ENCODE peak calls at places on chromosome 17, in ten cellular contexts. One of them, this sample, is unnamed.

GRCh38 chr17:385195-385835 is 32.7 kb upstream of the RPH3AL start:
- DNase-seq in heart left ventricle: peak
- DNase-seq in PC-9: peak
- DNase-seq in dorsolateral prefrontal cortex: no peak
- DNase-seq in ovary: peak
- DNase-seq in A673: peak
- DNase-seq in PC-3: peak
- DNase-seq in heart right ventricle: peak
- DNase-seq in cardiac muscle cell: peak
- DNase-seq in tibial nerve: peak
- DNase-seq in this sample: peak

GRCh38 chr17:7491583-7491982 is 7.4 kb downstream of the POLR2A start:
- DNase-seq in PC-3: no peak
- DNase-seq in A673: no peak
- DNase-seq in ovary: no peak
- DNase-seq in heart right ventricle: no peak
- DNase-seq in PC-9: no peak
- DNase-seq in heart left ventricle: no peak
- DNase-seq in cardiac muscle cell: no peak
- DNase-seq in dorsolateral prefrontal cortex: no peak
- DNase-seq in tibial nerve: no peak
- DNase-seq in this sample: no peak

GRCh38 chr17:74923538-74924249 is 379 bp upstream of the OTOP2 start:
- DNase-seq in PC-3: peak
- DNase-seq in ovary: peak
- DNase-seq in heart left ventricle: peak
- DNase-seq in tibial nerve: no peak
- DNase-seq in cardiac muscle cell: peak
- DNase-seq in dorsolateral prefrontal cortex: peak
- DNase-seq in PC-9: peak
- DNase-seq in heart right ventricle: peak
- DNase-seq in A673: peak
- DNase-seq in this sample: peak

GRCh38 chr17:39848600-39848999 is 15.5 kb downstream of the IKZF3 start:
- DNase-seq in cardiac muscle cell: no peak
- DNase-seq in PC-9: no peak
- DNase-seq in heart right ventricle: no peak
- DNase-seq in A673: no peak
- DNase-seq in heart left ventricle: no peak
- DNase-seq in tibial nerve: no peak
- DNase-seq in dorsolateral prefrontal cortex: no peak
- DNase-seq in ovary: no peak
- DNase-seq in PC-3: no peak
- DNase-seq in this sample: no peak

GRCh38 chr17:7435676-7436555 is 681 bp downstream of the TMEM102 start:
- DNase-seq in heart left ventricle: peak
- DNase-seq in PC-3: peak
- DNase-seq in A673: peak
- DNase-seq in tibial nerve: no peak
- DNase-seq in cardiac muscle cell: peak
- DNase-seq in heart right ventricle: no peak
- DNase-seq in dorsolateral prefrontal cortex: no peak
- DNase-seq in PC-9: peak
- DNase-seq in ovary: no peak
- DNase-seq in this sample: peak

GRCh38 chr17:74898376-74898946 is 5.0 kb upstream of the FADS6 start:
- DNase-seq in tibial nerve: no peak
- DNase-seq in heart left ventricle: no peak
- DNase-seq in cardiac muscle cell: no peak
- DNase-seq in PC-9: no peak
- DNase-seq in A673: no peak
- DNase-seq in dorsolateral prefrontal cortex: no peak
- DNase-seq in heart right ventricle: no peak
- DNase-seq in ovary: no peak
- DNase-seq in PC-3: no peak
- DNase-seq in this sample: no peak

GRCh38 chr17:56681561-56682266 is 88.2 kb downstream of the NOG start:
- DNase-seq in ovary: no peak
- DNase-seq in A673: no peak
- DNase-seq in tibial nerve: no peak
- DNase-seq in heart left ventricle: no peak
- DNase-seq in PC-3: peak
- DNase-seq in PC-9: peak
- DNase-seq in cardiac muscle cell: no peak
- DNase-seq in dorsolateral prefrontal cortex: no peak
- DNase-seq in heart right ventricle: no peak
- DNase-seq in this sample: peak

GRCh38 chr17:29565643-29566472 is 979 bp downstream of the ABHD15 start:
- DNase-seq in ovary: no peak
- DNase-seq in PC-9: peak
- DNase-seq in dorsolateral prefrontal cortex: peak
- DNase-seq in tibial nerve: peak
- DNase-seq in PC-3: no peak
- DNase-seq in cardiac muscle cell: peak
- DNase-seq in heart left ventricle: no peak
- DNase-seq in heart right ventricle: peak
- DNase-seq in A673: no peak
- DNase-seq in this sample: no peak

GRCh38 chr17:56978441-56979090 is 635 bp downstream of the SCPEP1 start:
- DNase-seq in tibial nerve: no peak
- DNase-seq in PC-3: peak
- DNase-seq in A673: no peak
- DNase-seq in dorsolateral prefrontal cortex: no peak
- DNase-seq in heart left ventricle: no peak
- DNase-seq in heart right ventricle: no peak
- DNase-seq in cardiac muscle cell: no peak
- DNase-seq in PC-9: no peak
- DNase-seq in ovary: no peak
- DNase-seq in this sample: no peak

GRCh38 chr17:40532520-40533253 is 31.3 kb upstream of the TNS4 start:
- DNase-seq in cardiac muscle cell: no peak
- DNase-seq in ovary: peak
- DNase-seq in tibial nerve: peak
- DNase-seq in PC-3: no peak
- DNase-seq in PC-9: no peak
- DNase-seq in heart right ventricle: no peak
- DNase-seq in dorsolateral prefrontal cortex: no peak
- DNase-seq in heart left ventricle: no peak
- DNase-seq in A673: no peak
- DNase-seq in this sample: no peak

GRCh38 chr17:82793974-82794620 is 42.2 kb downstream of the TBCD start:
- DNase-seq in dorsolateral prefrontal cortex: no peak
- DNase-seq in A673: no peak
- DNase-seq in heart right ventricle: no peak
- DNase-seq in ovary: no peak
- DNase-seq in heart left ventricle: no peak
- DNase-seq in PC-3: no peak
- DNase-seq in cardiac muscle cell: no peak
- DNase-seq in PC-9: no peak
- DNase-seq in tibial nerve: no peak
- DNase-seq in this sample: no peak

GRCh38 chr17:7893226-7893880 is 4.8 kb downstream of the CHD3 start:
- DNase-seq in A673: no peak
- DNase-seq in PC-9: no peak
- DNase-seq in cardiac muscle cell: no peak
- DNase-seq in heart right ventricle: no peak
- DNase-seq in PC-3: no peak
- DNase-seq in ovary: no peak
- DNase-seq in tibial nerve: no peak
- DNase-seq in dorsolateral prefrontal cortex: no peak
- DNase-seq in heart left ventricle: no peak
- DNase-seq in this sample: no peak

GRCh38 chr17:62705116-62705515 is 77.6 kb downstream of the MRC2 start:
- DNase-seq in dorsolateral prefrontal cortex: no peak
- DNase-seq in PC-9: no peak
- DNase-seq in tibial nerve: no peak
- DNase-seq in heart left ventricle: no peak
- DNase-seq in ovary: no peak
- DNase-seq in A673: no peak
- DNase-seq in heart right ventricle: peak
- DNase-seq in PC-3: no peak
- DNase-seq in cardiac muscle cell: peak
- DNase-seq in this sample: no peak

GRCh38 chr17:64339516-64340475 is 50.9 kb downstream of the PECAM1 start:
- DNase-seq in cardiac muscle cell: no peak
- DNase-seq in heart right ventricle: no peak
- DNase-seq in dorsolateral prefrontal cortex: no peak
- DNase-seq in ovary: no peak
- DNase-seq in A673: no peak
- DNase-seq in PC-9: no peak
- DNase-seq in PC-3: peak
- DNase-seq in heart left ventricle: peak
- DNase-seq in tibial nerve: no peak
- DNase-seq in this sample: no peak

GRCh38 chr17:34980681-34981537 is 597 bp downstream of the LIG3 start:
- DNase-seq in tibial nerve: peak
- DNase-seq in ovary: peak
- DNase-seq in PC-3: peak
- DNase-seq in PC-9: peak
- DNase-seq in heart right ventricle: peak
- DNase-seq in cardiac muscle cell: peak
- DNase-seq in A673: peak
- DNase-seq in dorsolateral prefrontal cortex: peak
- DNase-seq in heart left ventricle: peak
- DNase-seq in this sample: peak

DNA sequence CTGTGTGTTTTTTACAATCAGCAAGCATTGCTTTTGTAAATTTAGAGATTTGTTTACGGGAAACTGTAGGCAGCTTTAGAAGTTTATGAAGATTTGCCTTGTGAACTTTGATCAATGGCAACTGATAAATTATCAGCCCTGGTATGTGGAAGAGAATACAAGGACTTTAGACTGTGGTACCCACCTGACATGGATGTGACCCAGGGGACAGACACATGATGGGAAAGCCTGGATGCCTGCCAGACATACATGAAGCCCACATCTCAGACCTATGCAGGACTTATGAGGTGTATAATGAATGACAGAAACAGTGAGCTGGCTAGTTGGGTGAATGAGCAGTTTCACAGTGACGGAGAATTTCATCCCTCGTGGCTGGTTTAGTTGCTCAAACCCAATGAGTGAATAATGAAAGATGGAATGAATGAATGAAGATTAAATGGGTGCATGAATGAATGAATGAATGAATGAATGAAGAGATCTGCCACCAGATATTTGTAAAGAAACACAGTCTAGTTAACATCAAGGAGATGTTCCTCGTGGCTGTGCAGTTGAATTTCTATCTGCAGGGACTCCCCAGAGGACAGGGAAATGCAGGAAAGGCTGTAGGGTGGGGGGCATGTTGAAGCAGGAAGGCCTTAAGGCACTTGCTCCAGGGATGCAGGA is 7.6 kb downstream of the TMEM92 start:
- DNase-seq in heart right ventricle: no peak
- DNase-seq in dorsolateral prefrontal cortex: no peak
- DNase-seq in PC-3: no peak
- DNase-seq in A673: no peak
- DNase-seq in heart left ventricle: no peak
- DNase-seq in tibial nerve: no peak
- DNase-seq in cardiac muscle cell: no peak
- DNase-seq in ovary: no peak
- DNase-seq in PC-9: no peak
- DNase-seq in this sample: no peak
- TF ChIP-seq CTCF in heart right ventricle: no peak
- TF ChIP-seq CTCF in dorsolateral prefrontal cortex: no peak
- TF ChIP-seq CTCF in PC-3: no peak
- TF ChIP-seq CTCF in A673: no peak
- TF ChIP-seq CTCF in heart left ventricle: no peak
- TF ChIP-seq CTCF in tibial nerve: no peak
- TF ChIP-seq CTCF in cardiac muscle cell: no peak
- TF ChIP-seq CTCF in ovary: no peak
- TF ChIP-seq CTCF in PC-9: no peak
- TF ChIP-seq CTCF in this sample: no peak

GRCh38 chr17:79993390-79994221 is 42.1 kb downstream of the TBC1D16 start:
- DNase-seq in PC-9: peak
- DNase-seq in heart right ventricle: peak
- DNase-seq in PC-3: no peak
- DNase-seq in ovary: peak
- DNase-seq in cardiac muscle cell: peak
- DNase-seq in tibial nerve: peak
- DNase-seq in dorsolateral prefrontal cortex: no peak
- DNase-seq in heart left ventricle: peak
- DNase-seq in A673: peak
- DNase-seq in this sample: peak
- H3K27ac ChIP-seq in PC-9: peak
- H3K27ac ChIP-seq in heart right ventricle: peak
- H3K27ac ChIP-seq in PC-3: no peak
- H3K27ac ChIP-seq in ovary: peak
- H3K27ac ChIP-seq in cardiac muscle cell: peak
- H3K27ac ChIP-seq in tibial nerve: peak
- H3K27ac ChIP-seq in dorsolateral prefrontal cortex: no peak
- H3K27ac ChIP-seq in heart left ventricle: peak
- H3K27ac ChIP-seq in A673: peak
- H3K27ac ChIP-seq in this sample: peak

DNA sequence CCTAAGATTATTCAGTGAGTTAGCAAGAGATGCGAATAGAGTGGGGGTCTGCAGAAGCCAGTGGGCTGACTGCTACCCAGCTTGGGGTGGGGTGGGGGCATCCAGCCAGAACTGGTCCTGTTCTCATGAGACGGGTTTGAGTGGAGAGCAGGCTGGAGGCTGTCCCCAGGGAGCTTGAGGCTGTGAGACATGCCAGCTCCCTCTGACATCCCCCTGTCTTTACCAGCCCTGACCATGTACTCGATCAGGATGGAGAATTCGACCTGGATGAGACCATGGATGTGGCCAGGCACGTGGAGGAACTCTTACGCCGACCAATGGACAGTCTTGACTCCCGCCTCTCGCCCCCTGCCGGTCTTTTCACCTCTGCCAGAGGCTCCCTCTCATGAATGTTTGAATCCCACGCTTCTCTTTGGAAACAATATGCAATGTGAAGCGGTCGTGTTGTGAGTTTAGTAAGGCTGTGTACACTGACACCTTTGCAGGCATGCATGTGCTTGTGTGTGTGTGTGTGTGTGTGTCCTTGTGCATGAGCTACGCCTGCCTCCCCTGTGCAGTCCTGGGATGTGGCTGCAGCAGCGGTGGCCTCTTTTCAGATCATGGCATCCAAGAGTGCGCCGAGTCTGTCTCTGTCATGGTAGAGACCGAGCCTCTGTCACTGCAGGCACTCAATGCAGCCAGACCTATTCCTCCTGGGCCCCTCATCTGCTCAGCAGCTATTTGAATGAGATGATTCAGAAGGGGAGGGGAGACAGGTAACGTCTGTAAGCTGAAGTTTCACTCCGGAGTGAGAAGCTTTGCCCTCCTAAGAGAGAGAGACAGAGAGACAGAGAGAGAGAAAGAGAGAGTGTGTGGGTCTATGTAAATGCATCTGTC is 22.2 kb downstream of the STAT5A start:
- DNase-seq in PC-3: no peak
- DNase-seq in A673: no peak
- DNase-seq in ovary: no peak
- DNase-seq in PC-9: no peak
- DNase-seq in tibial nerve: no peak
- DNase-seq in heart right ventricle: no peak
- DNase-seq in cardiac muscle cell: no peak
- DNase-seq in heart left ventricle: no peak
- DNase-seq in dorsolateral prefrontal cortex: no peak
- DNase-seq in this sample: no peak
- TF ChIP-seq CTCF in PC-3: no peak
- TF ChIP-seq CTCF in A673: no peak
- TF ChIP-seq CTCF in ovary: no peak
- TF ChIP-seq CTCF in PC-9: no peak
- TF ChIP-seq CTCF in tibial nerve: no peak
- TF ChIP-seq CTCF in heart right ventricle: no peak
- TF ChIP-seq CTCF in cardiac muscle cell: peak
- TF ChIP-seq CTCF in heart left ventricle: no peak
- TF ChIP-seq CTCF in dorsolateral prefrontal cortex: no peak
- TF ChIP-seq CTCF in this sample: no peak

GRCh38 chr17:78366109-78366848 is 6.4 kb upstream of the SOCS3 start:
- DNase-seq in cardiac muscle cell: no peak
- DNase-seq in heart right ventricle: no peak
- DNase-seq in ovary: peak
- DNase-seq in dorsolateral prefrontal cortex: no peak
- DNase-seq in heart left ventricle: peak
- DNase-seq in PC-3: no peak
- DNase-seq in PC-9: no peak
- DNase-seq in A673: no peak
- DNase-seq in tibial nerve: no peak
- DNase-seq in this sample: no peak
- H3K27ac ChIP-seq in cardiac muscle cell: peak
- H3K27ac ChIP-seq in heart right ventricle: peak
- H3K27ac ChIP-seq in ovary: no peak
- H3K27ac ChIP-seq in dorsolateral prefrontal cortex: no peak
- H3K27ac ChIP-seq in heart left ventricle: peak
- H3K27ac ChIP-seq in PC-3: no peak
- H3K27ac ChIP-seq in PC-9: no peak
- H3K27ac ChIP-seq in A673: no peak
- H3K27ac ChIP-seq in tibial nerve: peak
- H3K27ac ChIP-seq in this sample: no peak